ENCODE peak calls at places on chromosomes 11 and 22, in seven cellular contexts. J, R, P, H, Z, I and O are unnamed samples.

GRCh38 chr11:11243790-11244469 is 109.1 kb downstream of the CSNK2A3 start:
- DNase-seq in J (peak), R (peak), P (peak), H (no peak), Z (peak), I (no peak), O (no peak)

GRCh38 chr22:29780781-29781676 is 13.9 kb downstream of the UQCR10 start:
- DNase-seq in J (peak), R (no peak), P (no peak), H (peak), Z (peak), I (peak), O (peak)

GRCh38 chr11:29530961-29531360 is 485.9 kb downstream of the KCNA4 start:
- DNase-seq in J (no peak), R (no peak), P (no peak), H (no peak), Z (no peak), I (no peak), O (no peak)

GRCh38 chr22:28419916-28420315 is 259.7 kb downstream of the TTC28 start:
- DNase-seq in J (no peak), R (no peak), P (no peak), H (no peak), Z (no peak), I (no peak), O (no peak)

GRCh38 chr11:35248558-35249323 is 109.8 kb downstream of the CD44 start:
- DNase-seq in J (no peak), R (no peak), P (no peak), H (no peak), Z (no peak), I (no peak), O (no peak)

GRCh38 chr22:21098099-21098671 is 52.4 kb downstream of the LRRC74B start:
- DNase-seq in J (no peak), R (no peak), P (no peak), H (no peak), Z (no peak), I (no peak), O (no peak)

GRCh38 chr22:25829808-25830777 is 88.1 kb downstream of the MYO18B start:
- DNase-seq in J (no peak), R (no peak), P (no peak), H (no peak), Z (no peak), I (no peak), O (no peak)

GRCh38 chr22:31093956-31094622 is 13.0 kb downstream of the SMTN start:
- DNase-seq in J (no peak), R (no peak), P (no peak), H (no peak), Z (no peak), I (no peak), O (no peak)

GRCh38 chr22:31106001-31106571 is 1.3 kb downstream of the SELENOM start:
- DNase-seq in J (no peak), R (no peak), P (no peak), H (no peak), Z (no peak), I (no peak), O (no peak)

GRCh38 chr11:123577081-123577598 is 77.3 kb downstream of the SCN3B start:
- DNase-seq in J (no peak), R (peak), P (peak), H (no peak), Z (no peak), I (peak), O (no peak)

GRCh38 chr22:46484861-46485595 is 52.4 kb downstream of the CELSR1 start:
- DNase-seq in J (peak), R (no peak), P (no peak), H (no peak), Z (no peak), I (no peak), O (no peak)

GRCh38 chr11:62614275-62614674 is 1.2 kb downstream of the ROM1 start:
- DNase-seq in J (no peak), R (no peak), P (no peak), H (no peak), Z (no peak), I (no peak), O (no peak)

GRCh38 chr22:39469681-39470461 is 13.1 kb downstream of the MGAT3 start:
- DNase-seq in J (no peak), R (no peak), P (no peak), H (no peak), Z (no peak), I (no peak), O (no peak)

GRCh38 chr11:65440831-65441499 is 18.4 kb downstream of the NEAT1 start:
- DNase-seq in J (no peak), R (no peak), P (no peak), H (no peak), Z (no peak), I (no peak), O (no peak)

GRCh38 chr11:120522021-120522420 is 10.5 kb downstream of the GRIK4 start:
- DNase-seq in J (no peak), R (no peak), P (no peak), H (no peak), Z (no peak), I (no peak), O (no peak)

GRCh38 chr22:43179911-43180195 is 7.1 kb downstream of the TTLL12 start:
- DNase-seq in J (no peak), R (no peak), P (no peak), H (no peak), Z (no peak), I (no peak), O (no peak)

GRCh38 chr22:24391836-24392217 is 35.6 kb upstream of the ADORA2A start:
- DNase-seq in J (no peak), R (no peak), P (no peak), H (no peak), Z (no peak), I (peak), O (peak)

GRCh38 chr11:68340784-68341556 is 28.6 kb downstream of the LRP5 start:
- DNase-seq in J (no peak), R (no peak), P (no peak), H (no peak), Z (no peak), I (no peak), O (no peak)

GRCh38 chr11:110077866-110078325 is 15.3 kb upstream of the ZC3H12C start:
- DNase-seq in J (no peak), R (no peak), P (no peak), H (peak), Z (no peak), I (no peak), O (no peak)

GRCh38 chr11:1161410-1162152 is 3.8 kb downstream of the MUC5AC start:
- DNase-seq in J (no peak), R (no peak), P (no peak), H (no peak), Z (no peak), I (no peak), O (no peak)

GRCh38 chr22:43013355-43014061 is 1.4 kb downstream of the PACSIN2 start:
- DNase-seq in J (no peak), R (no peak), P (no peak), H (no peak), Z (no peak), I (no peak), O (no peak)

GRCh38 chr11:85685131-85685819 is 720 bp downstream of the CCDC89 start:
- DNase-seq in J (no peak), R (no peak), P (no peak), H (peak), Z (no peak), I (no peak), O (peak)

GRCh38 chr11:113289341-113290187 is 24.8 kb upstream of the TTC12 start:
- DNase-seq in J (no peak), R (peak), P (peak), H (no peak), Z (no peak), I (peak), O (peak)

GRCh38 chr22:19648419-19648929 is 65.8 kb upstream of the SEPTIN5 start:
- DNase-seq in J (no peak), R (no peak), P (no peak), H (no peak), Z (no peak), I (no peak), O (no peak)

GRCh38 chr11:7964873-7965272 is 374 bp downstream of the NLRP10 start:
- DNase-seq in J (no peak), R (no peak), P (no peak), H (peak), Z (no peak), I (peak), O (peak)

GRCh38 chr22:43777204-43777671 is 34.9 kb downstream of the EFCAB6 start:
- DNase-seq in J (peak), R (no peak), P (no peak), H (peak), Z (no peak), I (no peak), O (peak)

GRCh38 chr11:11860103-11860979 is 18.6 kb downstream of the USP47 start:
- DNase-seq in J (no peak), R (no peak), P (no peak), H (no peak), Z (no peak), I (no peak), O (no peak)

GRCh38 chr11:119726585-119727522 is 2.1 kb downstream of the NECTIN1 start:
- DNase-seq in J (no peak), R (no peak), P (no peak), H (no peak), Z (no peak), I (no peak), O (no peak)

GRCh38 chr11:103484545-103484944 is 375.3 kb downstream of the DYNC2H1 start:
- DNase-seq in J (no peak), R (no peak), P (no peak), H (no peak), Z (no peak), I (no peak), O (no peak)

GRCh38 chr22:43227231-43227630 is 40.3 kb upstream of the TTLL12 start:
- DNase-seq in J (no peak), R (no peak), P (no peak), H (no peak), Z (no peak), I (no peak), O (no peak)

GRCh38 chr22:50010676-50011446 is 1.7 kb downstream of the IL17REL start:
- DNase-seq in J (no peak), R (peak), P (no peak), H (no peak), Z (no peak), I (no peak), O (no peak)